ENCODE peak calls at places on chromosomes 13 and 19, in four cellular contexts. P, E, H and X are unnamed samples.

GRCh38 chr13:46961719-46962118 is 64.9 kb upstream of the HTR2A start:
- DNase-seq in H (peak), P (no peak), E (peak), X (peak)

GRCh38 chr13:77511552-77511951 is 24.0 kb upstream of the SCEL start:
- DNase-seq in H (no peak), E (peak), P (no peak), X (no peak)

GRCh38 chr13:38328699-38329098 is 21.0 kb upstream of the UFM1 start:
- DNase-seq in H (no peak), E (no peak), P (no peak), X (no peak)

GRCh38 chr19:51971624-51972023 is 15.0 kb downstream of the ZNF350 start:
- DNase-seq in H (no peak), P (no peak), E (peak), X (no peak)

GRCh38 chr19:48152552-48152951 is 17.6 kb downstream of the LIG1 start:
- DNase-seq in H (peak), P (peak), E (peak), X (peak)

GRCh38 chr13:75566658-75567057 is 17.1 kb downstream of the UCHL3 start:
- DNase-seq in P (no peak), E (peak), H (peak), X (no peak)

GRCh38 chr13:66492479-66492878 is 737.7 kb downstream of the PCDH9 start:
- DNase-seq in P (no peak), H (peak), E (no peak), X (no peak)

GRCh38 chr19:58218899-58219298 is 9.8 kb upstream of the ZNF544 start:
- DNase-seq in P (no peak), H (no peak), E (peak), X (no peak)

GRCh38 chr13:91058066-91058465 is 289.4 kb upstream of the MIR17HG start:
- DNase-seq in H (peak), P (no peak), E (peak), X (no peak)

GRCh38 chr13:79491715-79492114 is 10.8 kb downstream of the NDFIP2 start:
- DNase-seq in E (peak), P (no peak), H (no peak), X (no peak)

GRCh38 chr19:5051619-5052018 is 82.7 kb downstream of the KDM4B start:
- DNase-seq in P (no peak), H (no peak), E (no peak), X (no peak)

GRCh38 chr19:5050905-5051304 is 82.0 kb downstream of the KDM4B start:
- DNase-seq in E (no peak), H (no peak), P (no peak), X (no peak)

GRCh38 chr19:5053661-5054060 is 84.7 kb downstream of the KDM4B start:
- DNase-seq in E (no peak), P (no peak), H (no peak), X (no peak)

GRCh38 chr19:5052945-5053485 is 84.1 kb downstream of the KDM4B start:
- DNase-seq in H (no peak), P (no peak), E (no peak), X (no peak)

GRCh38 chr19:5052515-5052914 is 83.6 kb downstream of the KDM4B start:
- DNase-seq in E (no peak), P (no peak), H (no peak), X (no peak)
- TF ChIP-seq CTCF in E (peak), P (no peak), H (peak), X (no peak)

DNA sequence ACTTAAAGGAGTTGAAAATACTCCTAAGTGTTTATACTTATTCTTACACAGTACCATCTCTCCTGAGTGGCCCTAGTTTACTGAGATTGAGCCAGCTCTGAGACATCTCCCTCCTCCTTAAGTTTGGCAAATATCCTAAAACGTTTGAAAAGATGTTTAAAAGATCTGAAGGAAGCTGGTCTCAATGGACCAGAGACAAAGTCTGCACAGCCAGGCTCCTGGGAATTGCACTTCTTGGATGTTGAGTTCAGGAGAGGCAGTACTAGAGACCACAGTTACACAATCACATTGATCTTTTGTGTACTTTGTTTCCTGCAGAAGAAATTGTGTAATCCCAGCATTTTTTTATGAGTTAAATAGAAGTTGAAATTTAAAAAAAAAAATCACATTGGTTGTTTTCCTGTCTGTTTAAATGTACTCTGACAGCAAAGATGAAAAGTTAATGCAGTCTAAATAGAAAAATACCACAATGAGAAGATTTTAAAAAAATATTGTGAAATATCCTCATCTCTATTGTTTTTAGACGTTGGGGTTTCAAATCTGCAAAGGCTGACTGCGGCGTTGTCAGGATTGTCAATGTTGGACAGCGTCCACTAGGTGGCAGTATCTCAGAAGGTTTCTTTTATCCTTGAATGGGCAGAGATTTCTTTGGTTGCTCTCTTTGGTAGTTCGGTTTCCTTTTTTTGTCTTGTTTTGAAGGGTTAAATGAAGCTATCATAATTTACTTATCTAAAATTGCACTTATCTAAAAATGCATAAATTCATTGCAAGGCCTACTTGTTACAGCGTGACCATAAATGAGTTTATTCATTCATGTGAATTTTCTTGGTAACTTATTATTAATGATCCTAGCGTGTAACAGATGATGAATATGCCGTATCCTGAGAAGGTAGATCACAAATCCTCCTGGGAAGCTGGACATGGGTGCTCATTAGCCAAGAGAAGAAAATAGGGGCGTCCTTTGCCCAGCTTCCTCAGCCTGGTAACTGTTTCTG is 20.9 kb downstream of the TNFSF11 start:
- DNase-seq in P (no peak), E (peak), H (peak), X (peak)
- TF ChIP-seq CTCF in P (peak), E (peak), H (peak), X (peak)

GRCh38 chr13:58823701-58824100 is 1192.2 kb downstream of the PCDH17 start:
- DNase-seq in H (no peak), P (no peak), E (no peak), X (no peak)

DNA sequence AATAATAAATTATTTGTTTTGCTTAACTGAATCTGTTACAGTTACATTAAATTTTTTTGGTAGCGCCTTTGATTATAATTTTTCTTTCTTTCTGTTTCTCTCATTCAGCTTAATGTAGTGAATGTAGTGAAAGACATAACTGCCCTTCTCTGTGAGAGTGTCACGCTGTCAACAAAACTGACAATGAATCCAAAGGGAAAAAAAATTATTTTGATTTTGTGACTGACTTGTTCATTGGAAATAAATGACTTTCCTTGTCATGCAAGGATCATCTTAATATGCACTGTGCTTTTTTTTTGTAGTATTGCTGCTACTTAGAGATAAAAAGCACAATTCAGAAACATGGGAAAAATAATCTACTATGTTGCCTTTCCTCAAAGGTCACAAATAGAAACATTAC is 1196.4 kb downstream of the PCDH17 start:
- DNase-seq in E (no peak), H (no peak), P (no peak), X (no peak)
- TF ChIP-seq CTCF in E (no peak), H (no peak), P (no peak), X (no peak)

GRCh38 chr13:42821437-42821836 is 40.1 kb downstream of the FAM216B start:
- DNase-seq in E (peak), P (no peak), H (no peak), X (no peak)
- TF ChIP-seq CTCF in E (no peak), P (no peak), H (no peak), X (no peak)